ENCODE peak calls at places on chromosomes 4 and X, in seven cellular contexts. P, N, V, L, E, C and R are unnamed samples.

GRCh38 chr4:151694819-151695730 is 65.7 kb downstream of the GATB start:
- DNase-seq in P (no peak), N (no peak), V (no peak), L (no peak), E (no peak), C (no peak), R (no peak)

GRCh38 chr4:52071786-52072552 is 20.9 kb downstream of the SPATA18 start:
- DNase-seq in P (no peak), N (no peak), V (no peak), L (no peak), E (no peak), C (no peak), R (peak; percentile 57)

GRCh38 chrX:76148011-76148665 is 24.7 kb upstream of the PBDC1 start:
- DNase-seq in P (no peak), N (no peak), V (no peak), L (no peak), E (no peak), C (peak; percentile 21), R (no peak)

GRCh38 chrX:154730271-154730883 is 20.5 kb downstream of the GAB3 start:
- DNase-seq in P (no peak), N (no peak), V (no peak), L (no peak), E (peak; percentile 70), C (no peak), R (no peak)

GRCh38 chr4:176387571-176387970 is 67.8 kb downstream of the SPCS3 start:
- DNase-seq in P (no peak), N (no peak), V (no peak), L (no peak), E (no peak), C (no peak), R (no peak)

GRCh38 chrX:119406739-119407138 is 7.6 kb downstream of the SLC25A43 start:
- DNase-seq in P (no peak), N (no peak), V (no peak), L (no peak), E (no peak), C (no peak), R (no peak)

GRCh38 chr4:25377572-25377882 is 464 bp downstream of the ANAPC4 start:
- DNase-seq in P (no peak), N (no peak), V (no peak), L (no peak), E (no peak), C (no peak), R (no peak)

GRCh38 chr4:112645541-112646329 is 8.8 kb downstream of the LARP7 start:
- DNase-seq in P (no peak), N (no peak), V (no peak), L (no peak), E (no peak), C (peak; percentile 96), R (no peak)